ENCODE peak calls at places on chromosomes 3 and 15, in eight cellular contexts. One of them, this sample, is unnamed.

GRCh38 chr3:175094344-175094743 is 235.2 kb downstream of the NAALADL2 start:
- DNase-seq in AG09309: no peak
- DNase-seq in WTC11: no peak
- DNase-seq in breast epithelium: no peak
- DNase-seq in neural progenitor cell: no peak
- DNase-seq in AG10803: no peak
- DNase-seq in HFF-Myc: no peak
- DNase-seq in epithelial cell of esophagus: peak; percentile 7
- DNase-seq in this sample: no peak

GRCh38 chr3:67077656-67078055 is 79.5 kb downstream of the KBTBD8 start:
- DNase-seq in AG09309: peak; percentile 11
- DNase-seq in WTC11: no peak
- DNase-seq in breast epithelium: no peak
- DNase-seq in neural progenitor cell: no peak
- DNase-seq in AG10803: peak; percentile 43
- DNase-seq in HFF-Myc: no peak
- DNase-seq in epithelial cell of esophagus: peak; percentile 60
- DNase-seq in this sample: no peak

GRCh38 chr3:37247398-37248114 is 73.2 kb upstream of the LRRFIP2 start:
- DNase-seq in AG09309: no peak
- DNase-seq in WTC11: no peak
- DNase-seq in breast epithelium: no peak
- DNase-seq in neural progenitor cell: no peak
- DNase-seq in AG10803: no peak
- DNase-seq in HFF-Myc: no peak
- DNase-seq in epithelial cell of esophagus: no peak
- DNase-seq in this sample: no peak

GRCh38 chr3:117600666-117601065 is 891.1 kb downstream of the TUSC7 start:
- DNase-seq in AG09309: no peak
- DNase-seq in WTC11: no peak
- DNase-seq in breast epithelium: no peak
- DNase-seq in neural progenitor cell: no peak
- DNase-seq in AG10803: no peak
- DNase-seq in HFF-Myc: no peak
- DNase-seq in epithelial cell of esophagus: peak; percentile 20
- DNase-seq in this sample: no peak

GRCh38 chr15:34855397-34855796 is 60.0 kb upstream of the ACTC1 start:
- DNase-seq in AG09309: peak; percentile 34
- DNase-seq in WTC11: no peak
- DNase-seq in breast epithelium: no peak
- DNase-seq in neural progenitor cell: no peak
- DNase-seq in AG10803: peak; percentile 58
- DNase-seq in HFF-Myc: peak; percentile 37
- DNase-seq in epithelial cell of esophagus: peak; percentile 60
- DNase-seq in this sample: no peak

GRCh38 chr3:30408105-30408557 is 198.3 kb upstream of the TGFBR2 start:
- DNase-seq in AG09309: no peak
- DNase-seq in WTC11: no peak
- DNase-seq in breast epithelium: no peak
- DNase-seq in neural progenitor cell: no peak
- DNase-seq in AG10803: no peak
- DNase-seq in HFF-Myc: no peak
- DNase-seq in epithelial cell of esophagus: peak; percentile 21
- DNase-seq in this sample: no peak

GRCh38 chr3:69569520-69569919 is 169.7 kb upstream of the MITF start:
- DNase-seq in AG09309: no peak
- DNase-seq in WTC11: no peak
- DNase-seq in breast epithelium: no peak
- DNase-seq in neural progenitor cell: no peak
- DNase-seq in AG10803: no peak
- DNase-seq in HFF-Myc: no peak
- DNase-seq in epithelial cell of esophagus: no peak
- DNase-seq in this sample: no peak

GRCh38 chr3:126567696-126568438 is 9.1 kb upstream of the C3orf22 start:
- DNase-seq in AG09309: no peak
- DNase-seq in WTC11: no peak
- DNase-seq in breast epithelium: peak; percentile 11
- DNase-seq in neural progenitor cell: peak; percentile 39
- DNase-seq in AG10803: no peak
- DNase-seq in HFF-Myc: no peak
- DNase-seq in epithelial cell of esophagus: no peak
- DNase-seq in this sample: no peak

GRCh38 chr15:100766225-100767001 is 113.2 kb upstream of the ALDH1A3 start:
- DNase-seq in AG09309: no peak
- DNase-seq in WTC11: peak; percentile 8
- DNase-seq in breast epithelium: no peak
- DNase-seq in neural progenitor cell: peak; percentile 49
- DNase-seq in AG10803: peak; percentile 60
- DNase-seq in HFF-Myc: peak; percentile 63
- DNase-seq in epithelial cell of esophagus: no peak
- DNase-seq in this sample: no peak

GRCh38 chr3:185699927-185700326 is 113.8 kb downstream of the SENP2 start:
- DNase-seq in AG09309: no peak
- DNase-seq in WTC11: no peak
- DNase-seq in breast epithelium: no peak
- DNase-seq in neural progenitor cell: no peak
- DNase-seq in AG10803: no peak
- DNase-seq in HFF-Myc: no peak
- DNase-seq in epithelial cell of esophagus: no peak
- DNase-seq in this sample: no peak

GRCh38 chr3:33315826-33316225 is 38.6 kb downstream of the FBXL2 start:
- DNase-seq in AG09309: peak; percentile 24
- DNase-seq in WTC11: no peak
- DNase-seq in breast epithelium: no peak
- DNase-seq in neural progenitor cell: no peak
- DNase-seq in AG10803: peak; percentile 24
- DNase-seq in HFF-Myc: no peak
- DNase-seq in epithelial cell of esophagus: peak; percentile 70
- DNase-seq in this sample: no peak

GRCh38 chr15:78551902-78552301 is 11.7 kb downstream of the PSMA4 start:
- DNase-seq in AG09309: no peak
- DNase-seq in WTC11: no peak
- DNase-seq in breast epithelium: no peak
- DNase-seq in neural progenitor cell: no peak
- DNase-seq in AG10803: no peak
- DNase-seq in HFF-Myc: no peak
- DNase-seq in epithelial cell of esophagus: no peak
- DNase-seq in this sample: no peak

GRCh38 chr15:75089781-75090734 is 66.7 kb downstream of the PPCDC start:
- DNase-seq in AG09309: no peak
- DNase-seq in WTC11: no peak
- DNase-seq in breast epithelium: no peak
- DNase-seq in neural progenitor cell: no peak
- DNase-seq in AG10803: no peak
- DNase-seq in HFF-Myc: no peak
- DNase-seq in epithelial cell of esophagus: peak; percentile 88
- DNase-seq in this sample: no peak

GRCh38 chr3:79005084-79005483 is 762.7 kb downstream of the ROBO1 start:
- DNase-seq in AG09309: no peak
- DNase-seq in WTC11: no peak
- DNase-seq in breast epithelium: no peak
- DNase-seq in neural progenitor cell: no peak
- DNase-seq in AG10803: no peak
- DNase-seq in HFF-Myc: no peak
- DNase-seq in epithelial cell of esophagus: no peak
- DNase-seq in this sample: no peak

GRCh38 chr3:38153986-38154608 is 11.2 kb upstream of the OXSR1 start:
- DNase-seq in AG09309: peak; percentile 73
- DNase-seq in WTC11: no peak
- DNase-seq in breast epithelium: peak; percentile 50
- DNase-seq in neural progenitor cell: no peak
- DNase-seq in AG10803: peak; percentile 85
- DNase-seq in HFF-Myc: no peak
- DNase-seq in epithelial cell of esophagus: peak; percentile 98
- DNase-seq in this sample: no peak

GRCh38 chr15:91224750-91225380 is 124.8 kb downstream of the SV2B start:
- DNase-seq in AG09309: no peak
- DNase-seq in WTC11: no peak
- DNase-seq in breast epithelium: no peak
- DNase-seq in neural progenitor cell: peak; percentile 65
- DNase-seq in AG10803: peak; percentile 24
- DNase-seq in HFF-Myc: peak; percentile 2
- DNase-seq in epithelial cell of esophagus: peak; percentile 46
- DNase-seq in this sample: no peak

GRCh38 chr3:67648229-67648628 is 6.2 kb downstream of the SUCLG2 start:
- DNase-seq in AG09309: no peak
- DNase-seq in WTC11: no peak
- DNase-seq in breast epithelium: no peak
- DNase-seq in neural progenitor cell: no peak
- DNase-seq in AG10803: no peak
- DNase-seq in HFF-Myc: no peak
- DNase-seq in epithelial cell of esophagus: no peak
- DNase-seq in this sample: no peak

DNA sequence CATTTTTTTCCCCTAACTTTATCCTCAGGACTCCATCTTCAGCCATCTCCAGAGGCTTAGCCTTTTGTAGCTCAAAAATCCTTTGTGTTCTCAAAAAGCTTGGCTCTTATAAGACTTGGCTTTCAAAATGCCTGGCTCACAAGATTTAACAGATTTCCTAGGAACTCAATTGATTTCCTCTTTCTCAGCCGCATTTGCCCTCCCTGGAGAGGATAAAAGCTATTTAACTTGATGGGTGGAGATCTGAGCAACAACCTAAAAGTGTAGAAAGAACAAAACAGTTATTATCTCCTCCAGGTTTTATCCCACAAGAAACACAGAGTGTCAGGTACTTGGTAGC is 28.5 kb downstream of the SUCNR1 start:
- DNase-seq in AG09309: no peak
- DNase-seq in WTC11: no peak
- DNase-seq in breast epithelium: no peak
- DNase-seq in neural progenitor cell: peak; percentile 61
- DNase-seq in AG10803: no peak
- DNase-seq in HFF-Myc: no peak
- DNase-seq in epithelial cell of esophagus: no peak
- DNase-seq in this sample: no peak
- TF ChIP-seq CTCF in AG09309: no peak
- TF ChIP-seq CTCF in WTC11: no peak
- TF ChIP-seq CTCF in breast epithelium: no peak
- TF ChIP-seq CTCF in neural progenitor cell: no peak
- TF ChIP-seq CTCF in AG10803: no peak
- TF ChIP-seq CTCF in HFF-Myc: no peak
- TF ChIP-seq CTCF in epithelial cell of esophagus: no peak
- TF ChIP-seq CTCF in this sample: no peak

GRCh38 chr3:196689941-196690660 is 21.9 kb downstream of the CEP19 start:
- DNase-seq in AG09309: no peak
- DNase-seq in WTC11: no peak
- DNase-seq in breast epithelium: no peak
- DNase-seq in neural progenitor cell: no peak
- DNase-seq in AG10803: no peak
- DNase-seq in HFF-Myc: no peak
- DNase-seq in epithelial cell of esophagus: no peak
- DNase-seq in this sample: no peak

GRCh38 chr3:196697270-196697669 is 14.8 kb downstream of the CEP19 start:
- DNase-seq in AG09309: no peak
- DNase-seq in WTC11: no peak
- DNase-seq in breast epithelium: no peak
- DNase-seq in neural progenitor cell: no peak
- DNase-seq in AG10803: no peak
- DNase-seq in HFF-Myc: no peak
- DNase-seq in epithelial cell of esophagus: no peak
- DNase-seq in this sample: no peak

GRCh38 chr3:196695849-196696226 is 16.2 kb downstream of the CEP19 start:
- DNase-seq in AG09309: no peak
- DNase-seq in WTC11: no peak
- DNase-seq in breast epithelium: no peak
- DNase-seq in neural progenitor cell: no peak
- DNase-seq in AG10803: no peak
- DNase-seq in HFF-Myc: no peak
- DNase-seq in epithelial cell of esophagus: no peak
- DNase-seq in this sample: peak; percentile 25

GRCh38 chr3:196694941-196695848 is 16.9 kb downstream of the CEP19 start:
- DNase-seq in AG09309: no peak
- DNase-seq in WTC11: no peak
- DNase-seq in breast epithelium: no peak
- DNase-seq in neural progenitor cell: no peak
- DNase-seq in AG10803: no peak
- DNase-seq in HFF-Myc: no peak
- DNase-seq in epithelial cell of esophagus: no peak
- DNase-seq in this sample: peak; percentile 35

DNA sequence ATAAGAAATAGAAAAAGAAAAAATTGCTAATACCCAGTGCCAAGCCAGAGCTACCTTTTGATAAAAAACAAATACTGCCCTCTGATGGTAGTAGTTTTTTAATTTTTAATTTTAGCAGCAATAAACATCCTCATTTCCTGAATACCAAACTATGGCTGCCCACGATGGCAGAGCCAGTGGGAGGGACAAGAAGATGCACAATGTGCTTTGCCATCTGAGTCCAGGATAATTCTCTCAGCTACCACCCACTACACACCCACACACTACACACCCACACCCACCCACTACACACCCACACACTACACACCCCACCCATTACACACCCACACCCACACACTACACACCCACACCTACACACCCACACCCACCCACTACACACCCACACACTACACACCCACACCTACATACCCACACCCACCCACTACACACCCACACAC is 17.8 kb downstream of the CEP19 start:
- DNase-seq in AG09309: no peak
- DNase-seq in WTC11: no peak
- DNase-seq in breast epithelium: no peak
- DNase-seq in neural progenitor cell: no peak
- DNase-seq in AG10803: no peak
- DNase-seq in HFF-Myc: no peak
- DNase-seq in epithelial cell of esophagus: no peak
- DNase-seq in this sample: peak; percentile 39
- TF ChIP-seq CTCF in AG09309: peak; percentile 19
- TF ChIP-seq CTCF in WTC11: no peak
- TF ChIP-seq CTCF in breast epithelium: no peak
- TF ChIP-seq CTCF in neural progenitor cell: no peak
- TF ChIP-seq CTCF in AG10803: no peak
- TF ChIP-seq CTCF in HFF-Myc: no peak
- TF ChIP-seq CTCF in epithelial cell of esophagus: no peak
- TF ChIP-seq CTCF in this sample: peak; percentile 37

DNA sequence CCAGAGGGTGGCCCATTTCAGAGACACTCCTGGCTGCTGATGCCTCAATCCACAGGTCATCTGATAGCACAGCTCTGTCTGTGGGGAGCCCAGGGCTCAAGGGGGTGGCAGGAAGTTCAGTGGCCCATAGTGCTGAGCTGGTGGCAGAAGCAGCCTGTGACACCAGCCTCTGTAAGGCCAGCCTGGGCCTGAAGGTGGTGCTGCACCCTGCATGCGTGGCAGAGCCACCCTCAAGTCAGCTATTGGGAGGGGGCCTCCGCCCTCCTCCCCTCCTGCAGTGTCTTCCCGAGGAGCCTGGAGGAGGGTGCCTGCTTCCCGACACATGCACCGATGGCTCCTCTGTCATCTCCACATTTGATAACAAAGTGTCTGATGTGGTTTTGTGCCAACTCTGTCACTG is 3.0 kb downstream of the PLA1A start:
- DNase-seq in AG09309: no peak
- DNase-seq in WTC11: peak; percentile 71
- DNase-seq in breast epithelium: no peak
- DNase-seq in neural progenitor cell: peak; percentile 66
- DNase-seq in AG10803: no peak
- DNase-seq in HFF-Myc: no peak
- DNase-seq in epithelial cell of esophagus: no peak
- DNase-seq in this sample: peak; percentile 53
- TF ChIP-seq CTCF in AG09309: peak; percentile 39
- TF ChIP-seq CTCF in WTC11: peak; percentile 43
- TF ChIP-seq CTCF in breast epithelium: no peak
- TF ChIP-seq CTCF in neural progenitor cell: peak; percentile 65
- TF ChIP-seq CTCF in AG10803: peak; percentile 34
- TF ChIP-seq CTCF in HFF-Myc: peak; percentile 40
- TF ChIP-seq CTCF in epithelial cell of esophagus: no peak
- TF ChIP-seq CTCF in this sample: peak; percentile 32

GRCh38 chr3:195195321-195196209 is 75.4 kb downstream of the XXYLT1 start:
- DNase-seq in AG09309: no peak
- DNase-seq in WTC11: no peak
- DNase-seq in breast epithelium: no peak
- DNase-seq in neural progenitor cell: peak; percentile 87
- DNase-seq in AG10803: no peak
- DNase-seq in HFF-Myc: no peak
- DNase-seq in epithelial cell of esophagus: no peak
- DNase-seq in this sample: no peak
- TF ChIP-seq CTCF in AG09309: no peak
- TF ChIP-seq CTCF in WTC11: no peak
- TF ChIP-seq CTCF in breast epithelium: no peak
- TF ChIP-seq CTCF in neural progenitor cell: peak; percentile 31
- TF ChIP-seq CTCF in AG10803: no peak
- TF ChIP-seq CTCF in HFF-Myc: no peak
- TF ChIP-seq CTCF in epithelial cell of esophagus: no peak
- TF ChIP-seq CTCF in this sample: no peak